ENCODE peak calls at places on chromosomes 1 and 21, in five cellular contexts. O, Y, H, F and X are unnamed samples.

GRCh38 chr1:244254467-244254866 is 197.2 kb downstream of the ADSS2 start:
- DNase-seq in O (peak), Y (no peak), H (no peak), F (no peak), X (no peak)

GRCh38 chr1:225746361-225747179 is 31.1 kb upstream of the SRP9 start:
- DNase-seq in O (no peak), Y (peak), H (no peak), F (no peak), X (no peak)

GRCh38 chr21:18026359-18026758 is 207.2 kb upstream of the C21orf91 start:
- DNase-seq in O (no peak), Y (no peak), H (no peak), F (no peak), X (no peak)

GRCh38 chr21:42362700-42363099 is 3.6 kb downstream of the TFF1 start:
- DNase-seq in O (no peak), Y (no peak), H (no peak), F (no peak), X (no peak)

GRCh38 chr1:6440198-6441126 is 15.9 kb downstream of the ESPN start:
- DNase-seq in O (no peak), Y (peak), H (no peak), F (peak), X (peak)

GRCh38 chr21:34182436-34182835 is 109.1 kb downstream of the MRPS6 start:
- DNase-seq in O (no peak), Y (no peak), H (peak), F (no peak), X (no peak)

GRCh38 chr1:212713465-212714136 is 14.0 kb upstream of the BATF3 start:
- DNase-seq in O (no peak), Y (no peak), H (peak), F (no peak), X (no peak)

GRCh38 chr1:181737056-181737455 is 253.7 kb downstream of the CACNA1E start:
- DNase-seq in O (no peak), Y (no peak), H (no peak), F (no peak), X (no peak)

GRCh38 chr1:53804791-53805505 is 33.1 kb downstream of the NDC1 start:
- DNase-seq in O (no peak), Y (peak), H (no peak), F (no peak), X (no peak)